ENCODE peak calls at places on chromosomes 5 and 9, in ten cellular contexts. M is T follicular helper cell; W is SIG-M5; C is CD4-positive, CD25-positive, alpha-beta regulatory T cell; R is GM19239; X is HTR-8/SVneo; F is heart right ventricle; N is prostate gland; A is GDM1; K is EH. D is an unnamed sample.

GRCh38 chr9:12785941-12786340 is 11.1 kb downstream of the LURAP1L start:
- DNase-seq in M (no peak), W (no peak), C (no peak), R (no peak), X (no peak), F (no peak), N (no peak), A (no peak), K (no peak), D (no peak)

GRCh38 chr9:124214116-124214515 is 43.6 kb upstream of the NEK6 start:
- DNase-seq in M (no peak), W (no peak), C (no peak), R (no peak), X (no peak), F (no peak), N (no peak), A (no peak), K (no peak), D (no peak)

GRCh38 chr9:90659626-90660364 is 17.2 kb upstream of the DIRAS2 start:
- DNase-seq in M (no peak), W (no peak), C (no peak), R (no peak), X (no peak), F (no peak), N (no peak), A (no peak), K (peak), D (no peak)

GRCh38 chr5:137376127-137376526 is 123.0 kb downstream of the SPOCK1 start:
- DNase-seq in M (no peak), W (no peak), C (no peak), R (no peak), X (no peak), F (peak), N (no peak), A (no peak), K (no peak), D (no peak)

GRCh38 chr9:20781086-20781485 is 97.0 kb downstream of the FOCAD start:
- DNase-seq in M (no peak), W (no peak), C (no peak), R (no peak), X (no peak), F (no peak), N (no peak), A (no peak), K (peak), D (no peak)

GRCh38 chr9:77917800-77918199 is 113.8 kb downstream of the GNAQ start:
- DNase-seq in M (no peak), W (no peak), C (no peak), R (no peak), X (no peak), F (no peak), N (no peak), A (no peak), K (no peak), D (no peak)

GRCh38 chr9:33453286-33453882 is 6.0 kb upstream of the AQP3 start:
- DNase-seq in M (no peak), W (no peak), C (no peak), R (no peak), X (no peak), F (no peak), N (no peak), A (no peak), K (peak), D (no peak)

GRCh38 chr5:134647750-134648424 is 698 bp upstream of the SEC24A start:
- DNase-seq in M (no peak), W (peak), C (peak), R (no peak), X (no peak), F (no peak), N (no peak), A (no peak), K (peak), D (no peak)

GRCh38 chr5:136054133-136054996 is 25.6 kb downstream of the TGFBI start:
- DNase-seq in M (no peak), W (no peak), C (no peak), R (no peak), X (no peak), F (no peak), N (no peak), A (no peak), K (peak), D (no peak)

GRCh38 chr5:101143526-101143925 is 240.4 kb upstream of the ST8SIA4 start:
- DNase-seq in M (no peak), W (no peak), C (no peak), R (no peak), X (no peak), F (no peak), N (no peak), A (no peak), K (no peak), D (no peak)

GRCh38 chr5:10469253-10470030 is 27.8 kb downstream of the ROPN1L start:
- DNase-seq in M (no peak), W (no peak), C (no peak), R (no peak), X (no peak), F (no peak), N (no peak), A (no peak), K (peak), D (no peak)

GRCh38 chr9:26301046-26301445 is 591.6 kb downstream of the CAAP1 start:
- DNase-seq in M (no peak), W (no peak), C (no peak), R (no peak), X (no peak), F (no peak), N (no peak), A (no peak), K (no peak), D (no peak)

GRCh38 chr5:6732634-6733410 is 19.6 kb downstream of the TENT4A start:
- DNase-seq in M (no peak), W (no peak), C (no peak), R (no peak), X (peak), F (peak), N (no peak), A (no peak), K (peak), D (no peak)

GRCh38 chr5:102670224-102670836 is 84.8 kb upstream of the PAM start:
- DNase-seq in M (no peak), W (no peak), C (no peak), R (peak), X (peak), F (peak), N (no peak), A (peak), K (peak), D (no peak)

GRCh38 chr5:170436335-170436734 is 47.2 kb upstream of the KCNMB1 start:
- DNase-seq in M (no peak), W (no peak), C (no peak), R (no peak), X (no peak), F (no peak), N (no peak), A (no peak), K (no peak), D (no peak)

GRCh38 chr5:58019614-58020013 is 440.3 kb downstream of the PLK2 start:
- DNase-seq in M (no peak), W (no peak), C (no peak), R (no peak), X (no peak), F (peak), N (peak), A (no peak), K (peak), D (no peak)

GRCh38 chr9:105735366-105735765 is 41.0 kb downstream of the TMEM38B start:
- DNase-seq in M (no peak), W (no peak), C (no peak), R (no peak), X (no peak), F (no peak), N (no peak), A (no peak), K (no peak), D (no peak)

GRCh38 chr9:130847306-130848217 is 12.5 kb downstream of the ABL1 start:
- DNase-seq in M (no peak), W (no peak), C (no peak), R (no peak), X (no peak), F (peak), N (no peak), A (no peak), K (peak), D (no peak)

GRCh38 chr5:66666778-66667177 is 70.6 kb downstream of the MAST4 start:
- DNase-seq in M (no peak), W (no peak), C (no peak), R (no peak), X (no peak), F (peak), N (no peak), A (no peak), K (no peak), D (no peak)

GRCh38 chr5:98938459-98938858 is 9.7 kb upstream of the CHD1 start:
- DNase-seq in M (no peak), W (no peak), C (no peak), R (no peak), X (no peak), F (no peak), N (no peak), A (no peak), K (peak), D (no peak)

GRCh38 chr5:14250778-14251711 is 107.9 kb downstream of the TRIO start:
- DNase-seq in M (no peak), W (no peak), C (no peak), R (no peak), X (no peak), F (no peak), N (no peak), A (peak), K (no peak), D (no peak)

GRCh38 chr9:17204611-17205165 is 69.8 kb downstream of the CNTLN start:
- DNase-seq in M (no peak), W (no peak), C (no peak), R (no peak), X (no peak), F (no peak), N (no peak), A (no peak), K (no peak), D (no peak)

GRCh38 chr5:105865834-105866233 is 1804.9 kb downstream of the EFNA5 start:
- DNase-seq in M (no peak), W (no peak), C (no peak), R (no peak), X (no peak), F (no peak), N (no peak), A (no peak), K (no peak), D (no peak)

GRCh38 chr5:137954131-137954879 is 65.0 kb downstream of the PKD2L2 start:
- DNase-seq in M (no peak), W (no peak), C (no peak), R (no peak), X (peak), F (no peak), N (peak), A (no peak), K (peak), D (no peak)

GRCh38 chr9:636931-637591 is 204.4 kb upstream of the DMRT1 start:
- DNase-seq in M (no peak), W (no peak), C (no peak), R (no peak), X (no peak), F (no peak), N (no peak), A (no peak), K (no peak), D (no peak)

GRCh38 chr5:136028782-136029742 is at the start of gene TGFBI:
- DNase-seq in M (no peak), W (no peak), C (no peak), R (no peak), X (peak), F (peak), N (peak), A (no peak), K (peak), D (no peak)

GRCh38 chr5:35186749-35187148 is 43.5 kb downstream of the PRLR start:
- DNase-seq in M (no peak), W (no peak), C (no peak), R (no peak), X (no peak), F (no peak), N (no peak), A (no peak), K (no peak), D (no peak)

GRCh38 chr5:97281257-97281656 is 98.2 kb upstream of the RIOK2 start:
- DNase-seq in M (no peak), W (no peak), C (no peak), R (no peak), X (no peak), F (no peak), N (no peak), A (no peak), K (no peak), D (no peak)

GRCh38 chr5:57871496-57871895 is 388.9 kb upstream of the ACTBL2 start:
- DNase-seq in M (no peak), W (no peak), C (no peak), R (no peak), X (no peak), F (no peak), N (no peak), A (no peak), K (no peak), D (no peak)

GRCh38 chr5:73964352-73964751 is 338.4 kb downstream of the ARHGEF28 start:
- DNase-seq in M (no peak), W (no peak), C (no peak), R (no peak), X (no peak), F (no peak), N (no peak), A (no peak), K (no peak), D (no peak)

GRCh38 chr9:69916950-69917349 is 96.3 kb downstream of the CFAP95 start:
- DNase-seq in M (no peak), W (no peak), C (no peak), R (no peak), X (no peak), F (no peak), N (no peak), A (no peak), K (peak), D (no peak)

GRCh38 chr9:3447143-3447542 is 78.7 kb downstream of the RFX3 start:
- DNase-seq in M (no peak), W (no peak), C (no peak), R (no peak), X (no peak), F (no peak), N (no peak), A (no peak), K (no peak), D (no peak)

GRCh38 chr5:19739691-19740090 is 248.3 kb downstream of the CDH18 start:
- DNase-seq in M (no peak), W (no peak), C (no peak), R (no peak), X (no peak), F (no peak), N (no peak), A (no peak), K (peak), D (no peak)

GRCh38 chr9:129239946-129240490 is 62.0 kb upstream of the IER5L start:
- DNase-seq in M (no peak), W (no peak), C (no peak), R (no peak), X (no peak), F (no peak), N (no peak), A (no peak), K (no peak), D (no peak)

GRCh38 chr9:38445154-38446043 is 21.1 kb upstream of the IGFBPL1 start:
- DNase-seq in M (no peak), W (no peak), C (no peak), R (no peak), X (no peak), F (no peak), N (no peak), A (peak), K (no peak), D (no peak)

GRCh38 chr5:76041863-76042262 is 41.3 kb upstream of the SV2C start:
- DNase-seq in M (no peak), W (no peak), C (no peak), R (no peak), X (peak), F (no peak), N (no peak), A (no peak), K (no peak), D (no peak)

GRCh38 chr9:12695474-12695873 is 2.3 kb downstream of the TYRP1 start:
- DNase-seq in M (no peak), W (no peak), C (no peak), R (no peak), X (no peak), F (no peak), N (no peak), A (no peak), K (peak), D (no peak)

GRCh38 chr5:126354012-126354856 is 69.0 kb upstream of the GRAMD2B start:
- DNase-seq in M (no peak), W (no peak), C (peak), R (peak), X (peak), F (no peak), N (no peak), A (no peak), K (peak), D (no peak)

GRCh38 chr9:136086213-136086881 is 8.7 kb downstream of the NACC2 start:
- DNase-seq in M (no peak), W (no peak), C (no peak), R (no peak), X (no peak), F (peak), N (no peak), A (no peak), K (no peak), D (no peak)